ENCODE peak calls at places on chromosomes 7 and 10, in seven cellular contexts. N is suprapubic skin, Y is GM12892, M is GM12891, W is endothelial cell of umbilical vein, I is HL-60, S is transverse colon. F is an unnamed sample.

GRCh38 chr10:124012066-124012465 is 81.3 kb downstream of the CHST15 start:
- DNase-seq in N (no peak), Y (no peak), M (no peak), W (no peak), I (no peak), S (no peak), F (no peak)

GRCh38 chr10:25615926-25616325 is 318.1 kb upstream of the MYO3A start:
- DNase-seq in N (no peak), Y (no peak), M (no peak), W (no peak), I (no peak), S (no peak), F (no peak)

GRCh38 chr7:39574673-39575349 is 8.6 kb downstream of the YAE1 start:
- DNase-seq in N (no peak), Y (no peak), M (no peak), W (no peak), I (no peak), S (no peak), F (no peak)

GRCh38 chr7:7946486-7946885 is 22.1 kb upstream of the GLCCI1 start:
- DNase-seq in N (no peak), Y (no peak), M (no peak), W (no peak), I (no peak), S (no peak), F (no peak)

GRCh38 chr7:82257118-82257695 is 186.4 kb downstream of the CACNA2D1 start:
- DNase-seq in N (no peak), Y (no peak), M (no peak), W (no peak), I (no peak), S (no peak), F (no peak)

GRCh38 chr10:133258066-133258817 is 18.4 kb downstream of the ADAM8 start:
- DNase-seq in N (no peak), Y (no peak), M (no peak), W (no peak), I (no peak), S (peak), F (no peak)

GRCh38 chr7:79137942-79138341 is 315.5 kb downstream of the MAGI2 start:
- DNase-seq in N (no peak), Y (no peak), M (no peak), W (peak), I (no peak), S (no peak), F (no peak)

GRCh38 chr7:73865738-73866445 is 4.9 kb downstream of the TMEM270 start:
- DNase-seq in N (no peak), Y (no peak), M (peak), W (peak), I (no peak), S (peak), F (no peak)

GRCh38 chr7:47621347-47621746 is 39.4 kb upstream of the TNS3 start:
- DNase-seq in N (no peak), Y (no peak), M (no peak), W (no peak), I (no peak), S (no peak), F (no peak)

GRCh38 chr7:158931899-158932298 is 75.5 kb downstream of the DYNC2I1 start:
- DNase-seq in N (no peak), Y (no peak), M (no peak), W (no peak), I (no peak), S (no peak), F (no peak)

GRCh38 chr7:8303904-8304528 is 42.0 kb upstream of the ICA1 start:
- DNase-seq in N (no peak), Y (no peak), M (no peak), W (no peak), I (no peak), S (no peak), F (peak)

GRCh38 chr7:35776686-35777085 is 24.2 kb upstream of the SEPTIN7 start:
- DNase-seq in N (no peak), Y (no peak), M (no peak), W (no peak), I (no peak), S (no peak), F (no peak)

GRCh38 chr7:1920266-1920681 is 250.2 kb downstream of the ELFN1 start:
- DNase-seq in N (no peak), Y (peak), M (peak), W (no peak), I (peak), S (peak), F (no peak)

GRCh38 chr7:28955723-28956607 is 2.2 kb downstream of the TRIL start:
- DNase-seq in N (peak), Y (peak), M (peak), W (peak), I (no peak), S (peak), F (no peak)

GRCh38 chr10:31034041-31034918 is 2.6 kb upstream of the ZNF438 start:
- DNase-seq in N (no peak), Y (no peak), M (no peak), W (peak), I (peak), S (no peak), F (no peak)

GRCh38 chr7:142460402-142461117 is 202.7 kb upstream of the PRSS58 start:
- DNase-seq in N (no peak), Y (no peak), M (no peak), W (no peak), I (no peak), S (no peak), F (no peak)

GRCh38 chr7:33754933-33755928 is 150.1 kb upstream of the BMPER start:
- DNase-seq in N (no peak), Y (no peak), M (no peak), W (peak), I (no peak), S (no peak), F (no peak)

GRCh38 chr7:69630292-69630691 is 32.0 kb downstream of the AUTS2 start:
- DNase-seq in N (no peak), Y (no peak), M (no peak), W (peak), I (no peak), S (no peak), F (no peak)

GRCh38 chr7:130273081-130273699 is 6.5 kb downstream of the CPA2 start:
- DNase-seq in N (no peak), Y (no peak), M (no peak), W (peak), I (no peak), S (no peak), F (no peak)

GRCh38 chr10:71854031-71854430 is 3.0 kb upstream of the PSAP start:
- DNase-seq in N (no peak), Y (no peak), M (no peak), W (no peak), I (no peak), S (no peak), F (no peak)

GRCh38 chr10:71429929-71430328 is 33.2 kb downstream of the CDH23 start:
- DNase-seq in N (peak), Y (no peak), M (no peak), W (no peak), I (no peak), S (no peak), F (no peak)

DNA sequence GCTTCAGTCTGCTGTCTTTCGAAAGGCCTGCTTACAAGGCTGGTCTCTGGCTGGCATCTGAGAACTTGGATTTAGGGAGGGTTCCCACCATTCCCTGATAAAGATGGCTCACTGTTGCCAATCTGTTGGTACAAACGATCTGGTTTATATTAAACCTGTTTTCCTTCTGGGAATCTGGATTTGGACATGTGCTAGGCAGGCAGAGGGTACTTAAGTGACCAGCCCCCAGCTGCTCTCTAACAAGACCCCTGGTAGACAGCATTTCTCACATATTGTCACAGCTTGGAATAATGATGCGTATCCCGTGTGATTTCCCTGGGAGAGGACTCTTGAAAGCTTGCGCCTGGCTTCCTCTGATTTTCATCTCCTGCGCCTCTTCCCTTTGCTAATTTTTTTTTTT is 21.6 kb downstream of the YWHAG start:
- DNase-seq in N (no peak), Y (no peak), M (no peak), W (no peak), I (no peak), S (no peak), F (no peak)
- TF ChIP-seq POLR2AphosphoS5 in N (no peak), Y (peak), M (no peak), W (no peak), I (no peak), S (no peak), F (no peak)

DNA sequence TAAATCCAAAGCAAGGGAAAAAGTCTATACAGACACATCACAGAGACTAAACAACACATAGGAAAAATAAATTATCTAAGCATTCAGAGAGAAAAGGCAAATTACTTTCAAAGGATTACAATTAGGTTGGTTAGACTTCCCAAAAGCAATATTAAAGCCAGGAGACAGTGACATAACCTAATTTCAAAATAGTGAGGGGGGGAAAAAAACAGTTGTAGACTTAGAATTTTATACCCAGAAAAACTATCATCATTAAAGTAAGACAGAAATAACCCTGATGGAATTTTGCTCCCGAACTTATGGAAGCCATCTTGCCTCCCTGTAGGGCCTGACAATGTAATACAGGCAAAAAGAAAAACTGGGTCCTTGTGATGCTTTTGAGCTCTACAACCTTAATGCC is 18.4 kb downstream of the CRPPA start:
- DNase-seq in N (no peak), Y (no peak), M (no peak), W (no peak), I (no peak), S (no peak), F (no peak)
- TF ChIP-seq POLR2AphosphoS5 in N (no peak), Y (no peak), M (no peak), W (no peak), I (no peak), S (no peak), F (no peak)

GRCh38 chr10:119301397-119301796 is 94.0 kb downstream of the GRK5 start:
- DNase-seq in N (no peak), Y (no peak), M (no peak), W (peak), I (no peak), S (peak), F (no peak)
- TF ChIP-seq POLR2AphosphoS5 in N (no peak), Y (no peak), M (no peak), W (no peak), I (no peak), S (no peak), F (no peak)

GRCh38 chr10:29469481-29470354 is 165.1 kb downstream of the SVIL start:
- DNase-seq in N (no peak), Y (no peak), M (no peak), W (no peak), I (no peak), S (no peak), F (no peak)
- TF ChIP-seq POLR2AphosphoS5 in N (no peak), Y (no peak), M (no peak), W (no peak), I (no peak), S (no peak), F (no peak)

GRCh38 chr10:717458-717857 is 28.0 kb upstream of the DIP2C start:
- DNase-seq in N (no peak), Y (no peak), M (no peak), W (no peak), I (no peak), S (no peak), F (no peak)
- TF ChIP-seq POLR2AphosphoS5 in N (no peak), Y (no peak), M (no peak), W (no peak), I (no peak), S (no peak), F (no peak)

DNA sequence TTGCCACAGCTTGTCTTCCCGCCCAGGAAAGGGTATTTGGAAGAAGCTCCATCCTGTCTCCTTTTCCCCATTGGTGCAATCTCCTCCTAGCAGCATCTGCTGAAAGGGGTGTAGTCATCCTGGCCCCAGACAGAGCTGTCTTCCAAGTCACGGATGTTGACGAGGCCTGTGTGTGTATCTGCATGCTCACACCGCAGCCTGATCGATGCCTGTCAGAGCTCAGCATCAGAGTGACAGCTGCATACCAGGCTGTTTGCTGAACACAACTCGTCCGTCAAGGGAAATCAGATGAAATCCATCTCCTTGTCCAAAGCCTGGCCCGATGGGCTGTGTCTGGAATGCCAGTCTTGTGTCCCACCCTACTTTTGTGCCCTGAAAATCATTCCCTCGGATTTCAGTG is 21.2 kb upstream of the LRRC4 start:
- DNase-seq in N (no peak), Y (no peak), M (no peak), W (no peak), I (no peak), S (no peak), F (no peak)
- TF ChIP-seq POLR2AphosphoS5 in N (no peak), Y (no peak), M (no peak), W (no peak), I (no peak), S (no peak), F (no peak)

F was measured in Panc1.